ENCODE peak calls at places on chromosomes 7 and 10, in four cellular contexts. One of them, this sample, is unnamed.

GRCh38 chr10:62388328-62388727 is 14.2 kb downstream of the ZNF365 start:
- DNase-seq in left cardiac atrium: no peak
- DNase-seq in non-pigmented ciliary epithelial cell: no peak
- DNase-seq in stimulated activated CD8-positive, alpha-beta memory T cell treated with anti-CD3 and anti-CD28 coated beads, Interleukin-15, amount 100 ng/mL, for 4 hours: no peak
- DNase-seq in this sample: no peak

GRCh38 chr10:93456480-93456879 is 25.7 kb downstream of the MYOF start:
- DNase-seq in non-pigmented ciliary epithelial cell: no peak
- DNase-seq in left cardiac atrium: no peak
- DNase-seq in stimulated activated CD8-positive, alpha-beta memory T cell treated with anti-CD3 and anti-CD28 coated beads, Interleukin-15, amount 100 ng/mL, for 4 hours: no peak
- DNase-seq in this sample: no peak

GRCh38 chr7:22549051-22549450 is 49.1 kb upstream of the STEAP1B start:
- DNase-seq in stimulated activated CD8-positive, alpha-beta memory T cell treated with anti-CD3 and anti-CD28 coated beads, Interleukin-15, amount 100 ng/mL, for 4 hours: no peak
- DNase-seq in non-pigmented ciliary epithelial cell: no peak
- DNase-seq in left cardiac atrium: no peak
- DNase-seq in this sample: no peak

GRCh38 chr10:130938051-130938450 is 373.5 kb downstream of the TCERG1L start:
- DNase-seq in stimulated activated CD8-positive, alpha-beta memory T cell treated with anti-CD3 and anti-CD28 coated beads, Interleukin-15, amount 100 ng/mL, for 4 hours: no peak
- DNase-seq in non-pigmented ciliary epithelial cell: no peak
- DNase-seq in left cardiac atrium: no peak
- DNase-seq in this sample: no peak

GRCh38 chr7:29353810-29354209 is 159.2 kb downstream of the CHN2 start:
- DNase-seq in stimulated activated CD8-positive, alpha-beta memory T cell treated with anti-CD3 and anti-CD28 coated beads, Interleukin-15, amount 100 ng/mL, for 4 hours: no peak
- DNase-seq in non-pigmented ciliary epithelial cell: no peak
- DNase-seq in left cardiac atrium: no peak
- DNase-seq in this sample: no peak

GRCh38 chr7:86407291-86407690 is 236.4 kb upstream of the GRM3 start:
- DNase-seq in left cardiac atrium: no peak
- DNase-seq in stimulated activated CD8-positive, alpha-beta memory T cell treated with anti-CD3 and anti-CD28 coated beads, Interleukin-15, amount 100 ng/mL, for 4 hours: no peak
- DNase-seq in non-pigmented ciliary epithelial cell: peak; percentile 13
- DNase-seq in this sample: no peak

GRCh38 chr10:127919418-127920191 is 12.7 kb downstream of the PTPRE start:
- DNase-seq in stimulated activated CD8-positive, alpha-beta memory T cell treated with anti-CD3 and anti-CD28 coated beads, Interleukin-15, amount 100 ng/mL, for 4 hours: no peak
- DNase-seq in left cardiac atrium: no peak
- DNase-seq in non-pigmented ciliary epithelial cell: no peak
- DNase-seq in this sample: peak; percentile 54

GRCh38 chr10:7738536-7739407 is 35.7 kb downstream of the ITIH2 start:
- DNase-seq in stimulated activated CD8-positive, alpha-beta memory T cell treated with anti-CD3 and anti-CD28 coated beads, Interleukin-15, amount 100 ng/mL, for 4 hours: no peak
- DNase-seq in left cardiac atrium: no peak
- DNase-seq in non-pigmented ciliary epithelial cell: no peak
- DNase-seq in this sample: no peak

GRCh38 chr10:35916791-35917190 is 274.7 kb upstream of the FZD8 start:
- DNase-seq in non-pigmented ciliary epithelial cell: no peak
- DNase-seq in left cardiac atrium: no peak
- DNase-seq in stimulated activated CD8-positive, alpha-beta memory T cell treated with anti-CD3 and anti-CD28 coated beads, Interleukin-15, amount 100 ng/mL, for 4 hours: no peak
- DNase-seq in this sample: no peak

GRCh38 chr7:75599244-75599771 is 107.2 kb downstream of the SPDYE5 start:
- DNase-seq in non-pigmented ciliary epithelial cell: no peak
- DNase-seq in left cardiac atrium: no peak
- DNase-seq in stimulated activated CD8-positive, alpha-beta memory T cell treated with anti-CD3 and anti-CD28 coated beads, Interleukin-15, amount 100 ng/mL, for 4 hours: no peak
- DNase-seq in this sample: no peak

GRCh38 chr10:42984761-42985325 is 92.0 kb upstream of the RET start:
- DNase-seq in left cardiac atrium: peak; percentile 22
- DNase-seq in non-pigmented ciliary epithelial cell: no peak
- DNase-seq in stimulated activated CD8-positive, alpha-beta memory T cell treated with anti-CD3 and anti-CD28 coated beads, Interleukin-15, amount 100 ng/mL, for 4 hours: no peak
- DNase-seq in this sample: no peak

GRCh38 chr10:66925896-66926719 is at the start of gene LRRTM3:
- DNase-seq in stimulated activated CD8-positive, alpha-beta memory T cell treated with anti-CD3 and anti-CD28 coated beads, Interleukin-15, amount 100 ng/mL, for 4 hours: no peak
- DNase-seq in non-pigmented ciliary epithelial cell: peak; percentile 58
- DNase-seq in left cardiac atrium: peak; percentile 25
- DNase-seq in this sample: peak; percentile 81

GRCh38 chr7:86765931-86766330 is 122.2 kb downstream of the GRM3 start:
- DNase-seq in non-pigmented ciliary epithelial cell: no peak
- DNase-seq in stimulated activated CD8-positive, alpha-beta memory T cell treated with anti-CD3 and anti-CD28 coated beads, Interleukin-15, amount 100 ng/mL, for 4 hours: no peak
- DNase-seq in left cardiac atrium: no peak
- DNase-seq in this sample: no peak

GRCh38 chr7:78041409-78041808 is 242.8 kb downstream of the PHTF2 start:
- DNase-seq in stimulated activated CD8-positive, alpha-beta memory T cell treated with anti-CD3 and anti-CD28 coated beads, Interleukin-15, amount 100 ng/mL, for 4 hours: no peak
- DNase-seq in non-pigmented ciliary epithelial cell: no peak
- DNase-seq in left cardiac atrium: no peak
- DNase-seq in this sample: no peak